ENCODE peak calls at places on chromosomes 1 and 21, in four cellular contexts. Q, M, F and H are unnamed samples. For H3K36me3, the result is how much of the 10 kb centered on the place peaks cover.

GRCh38 chr1:184296466-184297243 is 90.2 kb upstream of the C1orf21 start:
- DNase-seq in F (peak), M (peak), Q (peak), H (peak)

GRCh38 chr1:164953095-164953494 is 394.1 kb downstream of the PBX1 start:
- DNase-seq in F (no peak), M (no peak), Q (no peak), H (no peak)

GRCh38 chr1:18336811-18337210 is 143.9 kb upstream of the KLHDC7A start:
- DNase-seq in F (no peak), Q (no peak), M (no peak), H (no peak)

GRCh38 chr1:68141801-68142440 is 90.4 kb downstream of the WLS start:
- DNase-seq in M (no peak), Q (peak), F (no peak), H (no peak)

GRCh38 chr1:103514920-103515503 is 10.5 kb upstream of the RNPC3 start:
- DNase-seq in M (no peak), F (no peak), Q (peak), H (no peak)

GRCh38 chr1:238466459-238466858 is 575.7 kb upstream of the ZP4 start:
- DNase-seq in F (no peak), Q (peak), M (no peak), H (no peak)

GRCh38 chr1:176469450-176469985 is 6.5 kb downstream of the PAPPA2 start:
- DNase-seq in M (no peak), F (no peak), Q (peak), H (no peak)

GRCh38 chr1:76035053-76035452 is 39.5 kb upstream of the ST6GALNAC3 start:
- DNase-seq in M (no peak), Q (peak), F (no peak), H (no peak)

GRCh38 chr1:180542530-180543171 is 16.1 kb upstream of the OVAAL start:
- DNase-seq in F (no peak), M (no peak), Q (peak), H (no peak)

GRCh38 chr1:25766721-25767436 is 33.1 kb upstream of the SELENON start:
- DNase-seq in F (no peak), Q (no peak), M (no peak), H (no peak)

GRCh38 chr1:44534771-44535170 is 129.7 kb downstream of the RNF220 start:
- DNase-seq in M (no peak), F (no peak), Q (no peak), H (no peak)

GRCh38 chr1:177490786-177491185 is 320.0 kb downstream of the BRINP2 start:
- DNase-seq in F (no peak), Q (no peak), M (no peak), H (no peak)

GRCh38 chr1:87024936-87025537 is 110.6 kb downstream of the HS2ST1 start:
- DNase-seq in Q (peak), M (no peak), F (no peak), H (no peak)

GRCh38 chr21:45073301-45074047 is 906 bp upstream of the ADARB1 start:
- DNase-seq in M (no peak), F (peak), Q (peak), H (no peak)

GRCh38 chr1:226349081-226349480 is 40.1 kb upstream of the LIN9 start:
- DNase-seq in M (no peak), F (no peak), Q (no peak), H (no peak)

GRCh38 chr1:205318231-205318991 is 3.1 kb downstream of the NUAK2 start:
- DNase-seq in M (no peak), F (no peak), Q (no peak), H (no peak)

GRCh38 chr1:240030236-240030635 is 61.4 kb upstream of the FMN2 start:
- DNase-seq in M (no peak), Q (peak), F (no peak), H (no peak)

GRCh38 chr1:72037745-72038343 is 244.5 kb downstream of the NEGR1 start:
- DNase-seq in F (peak), Q (peak), M (no peak), H (peak)

GRCh38 chr1:81126989-81127571 is 673.7 kb upstream of the ADGRL2 start:
- DNase-seq in Q (peak), F (no peak), M (no peak), H (no peak)

GRCh38 chr1:233689017-233689747 is 75.3 kb downstream of the KCNK1 start:
- DNase-seq in F (no peak), Q (no peak), M (no peak), H (no peak)

GRCh38 chr1:17161137-17161700 is 42.0 kb upstream of the PADI2 start:
- DNase-seq in M (no peak), Q (peak), F (no peak), H (no peak)

GRCh38 chr1:981491-981954 is 370 bp downstream of the PERM1 start:
- DNase-seq in Q (no peak), F (peak), M (no peak), H (no peak)

GRCh38 chr1:155678027-155678426 is 10.5 kb downstream of the YY1AP1 start:
- DNase-seq in Q (no peak), F (no peak), M (no peak), H (no peak)

GRCh38 chr1:109639063-109639840 is 16.6 kb upstream of the GSTM4 start:
- DNase-seq in M (no peak), F (no peak), Q (no peak), H (no peak)

GRCh38 chr1:180156631-180157091 is 2.0 kb downstream of the QSOX1 start:
- DNase-seq in M (no peak), F (no peak), Q (peak), H (no peak)

GRCh38 chr21:45010096-45010495 is 64.3 kb upstream of the ADARB1 start:
- DNase-seq in Q (no peak), M (no peak), F (no peak), H (no peak)

GRCh38 chr1:234433563-234434285 is 45.3 kb downstream of the TARBP1 start:
- DNase-seq in Q (peak), M (no peak), F (no peak), H (no peak)

GRCh38 chr1:180173952-180174351 is 19.3 kb downstream of the QSOX1 start:
- DNase-seq in Q (peak), M (peak), F (peak), H (peak)

GRCh38 chr1:226973898-226974543 is 33.9 kb downstream of the COQ8A start:
- DNase-seq in Q (peak), F (peak), M (no peak), H (peak)

GRCh38 chr1:177138347-177138746 is 26.2 kb downstream of the ASTN1 start:
- DNase-seq in M (no peak), Q (no peak), F (no peak), H (no peak)

GRCh38 chr1:26861889-26862371 is 1.0 kb upstream of the SFN start:
- DNase-seq in M (no peak), F (no peak), Q (no peak), H (no peak)

GRCh38 chr1:152495066-152495675 is 15.4 kb upstream of the LCE5A start:
- DNase-seq in Q (no peak), M (no peak), F (no peak), H (no peak)
- TF ChIP-seq CTCF in Q (peak), M (no peak), F (no peak), H (no peak)

GRCh38 chr21:34869541-34869940 is 179.6 kb downstream of the RUNX1 start:
- DNase-seq in Q (no peak), M (no peak), F (no peak), H (no peak)

GRCh38 chr21:34867785-34868184 is 181.3 kb downstream of the RUNX1 start:
- DNase-seq in M (no peak), F (no peak), Q (no peak), H (no peak)

GRCh38 chr21:34862951-34863350 is 186.2 kb downstream of the RUNX1 start:
- DNase-seq in M (no peak), Q (no peak), F (no peak), H (no peak)

GRCh38 chr21:34864370-34865209 is 184.5 kb downstream of the RUNX1 start:
- DNase-seq in Q (no peak), M (no peak), F (no peak), H (no peak)

GRCh38 chr21:34865922-34866271 is 183.2 kb downstream of the RUNX1 start:
- DNase-seq in F (no peak), M (no peak), Q (no peak), H (no peak)
- H3K36me3 ChIP-seq in F (under half), M (half or more), Q (half or more), H (half or more)

GRCh38 chr1:198867182-198867581 is 228.3 kb downstream of the PTPRC start:
- DNase-seq in M (no peak), F (no peak), Q (no peak), H (no peak)
- TF ChIP-seq CTCF in M (no peak), F (no peak), Q (no peak), H (no peak)

GRCh38 chr1:61825398-61825797 is 83.1 kb downstream of the PATJ start:
- DNase-seq in F (no peak), M (no peak), Q (no peak), H (no peak)

GRCh38 chr1:61818992-61819391 is 76.7 kb downstream of the PATJ start:
- DNase-seq in M (no peak), Q (no peak), F (no peak), H (no peak)

GRCh38 chr1:61819421-61819820 is 77.1 kb downstream of the PATJ start:
- DNase-seq in F (no peak), Q (no peak), M (no peak), H (no peak)
- H3K36me3 ChIP-seq in F (under half), Q (under half), M (under half), H (under half)

GRCh38 chr1:105608713-105609112 is 1447.8 kb upstream of the PRMT6 start:
- DNase-seq in F (no peak), Q (no peak), M (no peak), H (no peak)
- TF ChIP-seq CTCF in F (no peak), Q (peak), M (no peak), H (peak)

GRCh38 chr1:51916587-51917405 is 38.3 kb upstream of the NRDC start:
- DNase-seq in M (no peak), Q (peak), F (no peak), H (no peak)
- H3K36me3 ChIP-seq in M (under half), Q (under half), F (under half), H (under half)

DNA sequence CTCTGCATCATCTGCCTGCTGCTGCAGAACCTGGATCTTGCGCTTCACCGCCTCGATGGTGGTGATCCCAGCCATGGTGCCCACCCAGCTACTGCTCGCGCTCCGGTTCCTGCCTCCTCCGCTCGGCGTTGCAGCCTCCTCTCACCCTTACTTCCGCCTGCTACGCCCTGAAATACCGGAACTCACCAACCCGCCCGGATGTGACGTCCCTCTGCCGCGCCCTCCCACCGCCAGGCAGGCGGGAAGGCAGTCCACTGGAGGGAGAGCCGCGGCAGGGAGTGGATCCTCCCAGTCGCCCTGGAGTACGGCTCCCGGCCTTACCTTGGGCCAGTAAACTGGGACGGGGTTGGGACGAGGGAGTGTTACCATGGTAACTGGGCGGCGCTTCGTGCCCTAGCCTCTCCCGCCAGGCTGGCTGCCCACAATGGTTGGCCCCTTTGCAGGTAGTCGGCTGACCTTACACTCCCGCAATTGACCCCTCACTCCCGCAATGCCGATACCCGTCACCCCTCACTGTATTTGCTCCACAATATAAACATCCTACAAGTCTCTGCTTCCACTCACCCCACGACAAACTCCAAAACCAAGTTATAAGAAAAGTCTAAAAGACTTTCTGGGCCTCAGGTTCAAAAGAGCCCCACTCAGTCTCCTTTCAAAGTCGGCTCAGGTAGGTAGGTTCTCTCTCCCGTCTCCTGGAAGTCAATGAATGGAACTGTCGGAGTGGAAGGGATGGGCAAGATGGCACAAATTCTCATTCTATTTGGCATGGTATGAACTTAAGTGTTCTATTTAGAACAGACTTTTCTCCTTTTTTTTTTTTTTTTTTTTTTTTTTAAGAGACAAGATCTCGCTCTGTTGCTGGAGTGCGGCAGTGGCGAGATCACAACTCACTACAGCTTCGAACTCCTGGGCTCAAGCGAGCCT is 8.6 kb downstream of the TPM3 start:
- DNase-seq in F (peak), M (peak), Q (peak), H (peak)
- TF ChIP-seq CTCF in F (peak), M (peak), Q (peak), H (peak)